ENCODE peak calls at places on chromosomes 4 and X, in nine cellular contexts. One of them, this sample, is unnamed.

GRCh38 chr4:16198271-16198670 is 28.0 kb downstream of the TAPT1 start:
- DNase-seq in spleen: no peak
- DNase-seq in fibroblast of pulmonary artery: no peak
- DNase-seq in dorsolateral prefrontal cortex: no peak
- DNase-seq in activated CD8-positive, alpha-beta T cell treated with anti-CD3 and anti-CD28 coated beads for 36 hours: no peak
- DNase-seq in gastrocnemius medialis: no peak
- DNase-seq in progenitor cell of endocrine pancreas: no peak
- DNase-seq in GM10248: no peak
- DNase-seq in stomach: no peak
- DNase-seq in this sample: no peak

GRCh38 chrX:11724122-11725017 is 33.7 kb upstream of the MSL3 start:
- DNase-seq in progenitor cell of endocrine pancreas: no peak
- DNase-seq in GM10248: peak; percentile 23
- DNase-seq in fibroblast of pulmonary artery: peak; percentile 58
- DNase-seq in dorsolateral prefrontal cortex: no peak
- DNase-seq in stomach: no peak
- DNase-seq in activated CD8-positive, alpha-beta T cell treated with anti-CD3 and anti-CD28 coated beads for 36 hours: peak; percentile 17
- DNase-seq in spleen: no peak
- DNase-seq in gastrocnemius medialis: no peak
- DNase-seq in this sample: no peak

GRCh38 chr4:119627267-119628190 is 1.1 kb downstream of the PDE5A start:
- DNase-seq in gastrocnemius medialis: peak; percentile 20
- DNase-seq in dorsolateral prefrontal cortex: peak; percentile 35
- DNase-seq in GM10248: peak; percentile 84
- DNase-seq in fibroblast of pulmonary artery: peak; percentile 35
- DNase-seq in stomach: peak; percentile 51
- DNase-seq in progenitor cell of endocrine pancreas: peak; percentile 65
- DNase-seq in spleen: peak; percentile 91
- DNase-seq in activated CD8-positive, alpha-beta T cell treated with anti-CD3 and anti-CD28 coated beads for 36 hours: peak; percentile 54
- DNase-seq in this sample: no peak

GRCh38 chr4:139555705-139556070 is 331 bp downstream of the SETD7 start:
- DNase-seq in spleen: no peak
- DNase-seq in fibroblast of pulmonary artery: peak; percentile 52
- DNase-seq in GM10248: no peak
- DNase-seq in stomach: peak; percentile 45
- DNase-seq in dorsolateral prefrontal cortex: no peak
- DNase-seq in activated CD8-positive, alpha-beta T cell treated with anti-CD3 and anti-CD28 coated beads for 36 hours: no peak
- DNase-seq in progenitor cell of endocrine pancreas: peak; percentile 41
- DNase-seq in gastrocnemius medialis: peak; percentile 17
- DNase-seq in this sample: no peak

GRCh38 chrX:42755820-42756219 is 22.1 kb downstream of the PPP1R2C start:
- DNase-seq in dorsolateral prefrontal cortex: no peak
- DNase-seq in spleen: no peak
- DNase-seq in progenitor cell of endocrine pancreas: no peak
- DNase-seq in activated CD8-positive, alpha-beta T cell treated with anti-CD3 and anti-CD28 coated beads for 36 hours: no peak
- DNase-seq in stomach: no peak
- DNase-seq in gastrocnemius medialis: no peak
- DNase-seq in GM10248: no peak
- DNase-seq in fibroblast of pulmonary artery: peak; percentile 67
- DNase-seq in this sample: no peak

GRCh38 chr4:80921441-80921840 is 109.1 kb upstream of the BMP3 start:
- DNase-seq in dorsolateral prefrontal cortex: no peak
- DNase-seq in spleen: no peak
- DNase-seq in GM10248: no peak
- DNase-seq in progenitor cell of endocrine pancreas: no peak
- DNase-seq in gastrocnemius medialis: no peak
- DNase-seq in fibroblast of pulmonary artery: no peak
- DNase-seq in stomach: no peak
- DNase-seq in activated CD8-positive, alpha-beta T cell treated with anti-CD3 and anti-CD28 coated beads for 36 hours: no peak
- DNase-seq in this sample: no peak

GRCh38 chrX:9272166-9272565 is 192.7 kb upstream of the TBL1X start:
- DNase-seq in dorsolateral prefrontal cortex: no peak
- DNase-seq in activated CD8-positive, alpha-beta T cell treated with anti-CD3 and anti-CD28 coated beads for 36 hours: no peak
- DNase-seq in fibroblast of pulmonary artery: peak; percentile 4
- DNase-seq in GM10248: no peak
- DNase-seq in progenitor cell of endocrine pancreas: no peak
- DNase-seq in spleen: no peak
- DNase-seq in gastrocnemius medialis: no peak
- DNase-seq in stomach: no peak
- DNase-seq in this sample: no peak

GRCh38 chr4:75289843-75290616 is 224.2 kb downstream of the RCHY1 start:
- DNase-seq in gastrocnemius medialis: no peak
- DNase-seq in spleen: no peak
- DNase-seq in dorsolateral prefrontal cortex: no peak
- DNase-seq in fibroblast of pulmonary artery: peak; percentile 12
- DNase-seq in activated CD8-positive, alpha-beta T cell treated with anti-CD3 and anti-CD28 coated beads for 36 hours: no peak
- DNase-seq in progenitor cell of endocrine pancreas: no peak
- DNase-seq in GM10248: peak; percentile 18
- DNase-seq in stomach: peak; percentile 26
- DNase-seq in this sample: no peak

GRCh38 chr4:25103423-25103822 is 56.8 kb downstream of the SEPSECS start:
- DNase-seq in stomach: peak; percentile 70
- DNase-seq in dorsolateral prefrontal cortex: no peak
- DNase-seq in GM10248: no peak
- DNase-seq in activated CD8-positive, alpha-beta T cell treated with anti-CD3 and anti-CD28 coated beads for 36 hours: no peak
- DNase-seq in gastrocnemius medialis: no peak
- DNase-seq in spleen: no peak
- DNase-seq in fibroblast of pulmonary artery: peak; percentile 56
- DNase-seq in progenitor cell of endocrine pancreas: no peak
- DNase-seq in this sample: no peak

GRCh38 chr4:81844717-81845116 is 373.0 kb upstream of the RASGEF1B start:
- DNase-seq in stomach: peak; percentile 89
- DNase-seq in spleen: no peak
- DNase-seq in GM10248: peak; percentile 53
- DNase-seq in activated CD8-positive, alpha-beta T cell treated with anti-CD3 and anti-CD28 coated beads for 36 hours: peak; percentile 88
- DNase-seq in progenitor cell of endocrine pancreas: peak; percentile 30
- DNase-seq in gastrocnemius medialis: peak; percentile 17
- DNase-seq in fibroblast of pulmonary artery: peak; percentile 85
- DNase-seq in dorsolateral prefrontal cortex: peak; percentile 69
- DNase-seq in this sample: peak; percentile 52

GRCh38 chrX:117274943-117275342 is 812.2 kb upstream of the CT83 start:
- DNase-seq in fibroblast of pulmonary artery: no peak
- DNase-seq in GM10248: no peak
- DNase-seq in stomach: no peak
- DNase-seq in gastrocnemius medialis: no peak
- DNase-seq in dorsolateral prefrontal cortex: no peak
- DNase-seq in activated CD8-positive, alpha-beta T cell treated with anti-CD3 and anti-CD28 coated beads for 36 hours: no peak
- DNase-seq in progenitor cell of endocrine pancreas: no peak
- DNase-seq in spleen: no peak
- DNase-seq in this sample: no peak

GRCh38 chrX:143648705-143649104 is 12.8 kb upstream of the SLITRK4 start:
- DNase-seq in GM10248: no peak
- DNase-seq in fibroblast of pulmonary artery: no peak
- DNase-seq in progenitor cell of endocrine pancreas: no peak
- DNase-seq in activated CD8-positive, alpha-beta T cell treated with anti-CD3 and anti-CD28 coated beads for 36 hours: no peak
- DNase-seq in dorsolateral prefrontal cortex: no peak
- DNase-seq in gastrocnemius medialis: no peak
- DNase-seq in stomach: no peak
- DNase-seq in spleen: no peak
- DNase-seq in this sample: no peak

GRCh38 chr4:40335508-40335860 is 351 bp downstream of the CHRNA9 start:
- DNase-seq in GM10248: no peak
- DNase-seq in dorsolateral prefrontal cortex: no peak
- DNase-seq in fibroblast of pulmonary artery: peak; percentile 39
- DNase-seq in gastrocnemius medialis: no peak
- DNase-seq in activated CD8-positive, alpha-beta T cell treated with anti-CD3 and anti-CD28 coated beads for 36 hours: no peak
- DNase-seq in stomach: no peak
- DNase-seq in spleen: no peak
- DNase-seq in progenitor cell of endocrine pancreas: no peak
- DNase-seq in this sample: no peak

GRCh38 chrX:134603806-134604700 is 54.2 kb downstream of the PLAC1 start:
- DNase-seq in dorsolateral prefrontal cortex: no peak
- DNase-seq in stomach: no peak
- DNase-seq in GM10248: no peak
- DNase-seq in activated CD8-positive, alpha-beta T cell treated with anti-CD3 and anti-CD28 coated beads for 36 hours: no peak
- DNase-seq in fibroblast of pulmonary artery: peak; percentile 90
- DNase-seq in progenitor cell of endocrine pancreas: no peak
- DNase-seq in spleen: no peak
- DNase-seq in gastrocnemius medialis: peak; percentile 5
- DNase-seq in this sample: no peak

GRCh38 chrX:96650023-96650422 is 34.6 kb upstream of the DIAPH2 start:
- DNase-seq in stomach: no peak
- DNase-seq in fibroblast of pulmonary artery: no peak
- DNase-seq in GM10248: no peak
- DNase-seq in gastrocnemius medialis: no peak
- DNase-seq in progenitor cell of endocrine pancreas: no peak
- DNase-seq in activated CD8-positive, alpha-beta T cell treated with anti-CD3 and anti-CD28 coated beads for 36 hours: no peak
- DNase-seq in spleen: no peak
- DNase-seq in dorsolateral prefrontal cortex: no peak
- DNase-seq in this sample: no peak

GRCh38 chrX:41759817-41760216 is 35.8 kb downstream of the GPR82 start:
- DNase-seq in GM10248: peak; percentile 25
- DNase-seq in dorsolateral prefrontal cortex: no peak
- DNase-seq in progenitor cell of endocrine pancreas: no peak
- DNase-seq in stomach: no peak
- DNase-seq in gastrocnemius medialis: no peak
- DNase-seq in fibroblast of pulmonary artery: peak; percentile 58
- DNase-seq in activated CD8-positive, alpha-beta T cell treated with anti-CD3 and anti-CD28 coated beads for 36 hours: peak; percentile 6
- DNase-seq in spleen: no peak
- DNase-seq in this sample: no peak

GRCh38 chr4:82463221-82463620 is 32.8 kb downstream of the ENOPH1 start:
- DNase-seq in progenitor cell of endocrine pancreas: no peak
- DNase-seq in stomach: no peak
- DNase-seq in GM10248: no peak
- DNase-seq in gastrocnemius medialis: no peak
- DNase-seq in fibroblast of pulmonary artery: no peak
- DNase-seq in activated CD8-positive, alpha-beta T cell treated with anti-CD3 and anti-CD28 coated beads for 36 hours: no peak
- DNase-seq in dorsolateral prefrontal cortex: no peak
- DNase-seq in spleen: no peak
- DNase-seq in this sample: no peak

DNA sequence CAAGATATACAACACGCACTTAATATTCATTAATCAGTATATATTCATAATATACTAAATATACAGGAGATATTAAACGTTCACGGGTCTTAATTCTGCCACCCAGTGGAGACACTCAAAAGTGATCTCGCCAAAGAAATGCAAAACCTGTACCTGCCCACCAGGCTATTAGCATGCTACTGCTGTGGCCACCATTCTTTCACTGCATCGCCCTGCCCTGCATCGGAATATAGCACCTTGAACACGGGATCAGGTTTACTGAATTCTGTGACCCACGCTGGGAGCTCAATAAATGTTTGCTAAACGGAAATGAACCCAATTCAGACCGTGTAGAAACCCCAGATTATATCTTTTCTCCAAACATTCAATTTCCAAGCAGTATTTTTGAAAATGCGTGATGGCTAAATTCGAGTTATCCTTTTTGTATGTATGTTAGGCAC is 840 bp upstream of the CLCN3 start:
- DNase-seq in GM10248: peak; percentile 48
- DNase-seq in activated CD8-positive, alpha-beta T cell treated with anti-CD3 and anti-CD28 coated beads for 36 hours: peak; percentile 67
- DNase-seq in fibroblast of pulmonary artery: peak; percentile 66
- DNase-seq in gastrocnemius medialis: no peak
- DNase-seq in spleen: peak; percentile 80
- DNase-seq in progenitor cell of endocrine pancreas: peak; percentile 20
- DNase-seq in stomach: peak; percentile 67
- DNase-seq in dorsolateral prefrontal cortex: no peak
- DNase-seq in this sample: no peak
- TF ChIP-seq CTCF in GM10248: peak; percentile 44
- TF ChIP-seq CTCF in activated CD8-positive, alpha-beta T cell treated with anti-CD3 and anti-CD28 coated beads for 36 hours: peak; percentile 71
- TF ChIP-seq CTCF in fibroblast of pulmonary artery: peak; percentile 64
- TF ChIP-seq CTCF in gastrocnemius medialis: peak; percentile 46
- TF ChIP-seq CTCF in spleen: peak; percentile 71
- TF ChIP-seq CTCF in progenitor cell of endocrine pancreas: peak; percentile 68
- TF ChIP-seq CTCF in stomach: no peak
- TF ChIP-seq CTCF in dorsolateral prefrontal cortex: peak; percentile 59
- TF ChIP-seq CTCF in this sample: no peak

DNA sequence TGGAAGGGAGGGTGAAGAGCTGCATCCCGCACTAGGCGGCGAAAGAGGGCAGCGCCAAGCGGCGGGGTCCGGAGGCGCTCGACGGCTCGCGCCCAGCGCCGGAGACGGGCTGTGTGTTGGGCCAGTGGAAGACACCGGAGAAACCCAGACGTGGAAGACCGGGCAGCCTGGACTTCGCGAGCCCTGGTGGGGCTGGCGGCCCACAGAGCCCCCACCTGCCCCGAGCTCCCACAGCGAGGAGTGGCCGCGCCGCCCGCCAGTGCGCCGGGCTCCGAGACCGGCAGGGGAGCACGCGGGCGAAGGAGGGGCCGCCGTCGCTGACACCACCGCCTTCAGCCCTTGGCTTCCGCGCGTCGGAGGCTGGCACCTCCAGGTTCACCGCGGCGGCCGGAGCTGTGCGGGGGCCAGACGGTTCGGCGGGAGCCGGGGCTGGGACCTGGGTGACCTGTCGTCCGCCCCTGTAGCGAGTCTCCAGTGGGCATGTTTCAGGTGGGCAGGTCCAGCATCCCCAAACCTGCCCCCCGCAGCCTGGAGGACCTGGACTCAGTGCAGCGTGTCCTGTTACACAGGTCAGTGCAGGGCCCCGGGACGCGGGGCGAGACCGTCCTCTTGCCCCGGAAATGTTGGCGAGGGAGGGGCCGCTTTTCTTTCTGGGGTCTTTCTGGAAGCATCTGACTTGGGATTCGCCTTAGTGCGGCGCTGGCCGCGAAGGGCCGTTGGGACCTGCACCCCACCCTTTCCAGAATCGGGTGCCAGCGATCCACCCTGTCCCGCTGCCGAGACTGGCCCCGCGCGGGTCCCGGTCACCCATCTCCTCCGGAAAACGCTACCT is 9.6 kb upstream of the INTU start:
- DNase-seq in activated CD8-positive, alpha-beta T cell treated with anti-CD3 and anti-CD28 coated beads for 36 hours: peak; percentile 5
- DNase-seq in gastrocnemius medialis: no peak
- DNase-seq in GM10248: no peak
- DNase-seq in fibroblast of pulmonary artery: no peak
- DNase-seq in progenitor cell of endocrine pancreas: peak; percentile 46
- DNase-seq in stomach: no peak
- DNase-seq in spleen: peak; percentile 78
- DNase-seq in dorsolateral prefrontal cortex: peak; percentile 39
- DNase-seq in this sample: no peak
- TF ChIP-seq CTCF in activated CD8-positive, alpha-beta T cell treated with anti-CD3 and anti-CD28 coated beads for 36 hours: no peak
- TF ChIP-seq CTCF in gastrocnemius medialis: no peak
- TF ChIP-seq CTCF in GM10248: no peak
- TF ChIP-seq CTCF in fibroblast of pulmonary artery: peak; percentile 26
- TF ChIP-seq CTCF in progenitor cell of endocrine pancreas: peak; percentile 42
- TF ChIP-seq CTCF in stomach: no peak
- TF ChIP-seq CTCF in spleen: no peak
- TF ChIP-seq CTCF in dorsolateral prefrontal cortex: no peak
- TF ChIP-seq CTCF in this sample: no peak

DNA sequence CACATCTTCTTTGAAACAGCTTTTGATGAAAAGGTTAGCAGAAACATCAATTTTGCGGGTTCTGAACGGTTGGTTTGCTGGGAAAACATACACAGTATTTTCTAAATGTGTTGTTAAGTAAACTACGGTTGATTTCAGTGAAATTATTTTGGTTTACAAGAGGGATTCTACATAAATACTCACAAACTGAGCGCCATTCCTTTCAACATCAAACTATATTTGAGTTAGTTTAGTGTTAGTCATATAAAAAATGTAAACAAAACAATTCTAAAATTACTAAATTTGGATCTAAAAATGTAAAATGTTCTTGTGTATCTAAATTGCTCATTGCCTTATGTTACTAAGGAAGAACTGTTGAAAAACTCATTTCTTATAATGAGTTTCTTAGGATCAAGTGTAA is 425.6 kb downstream of the PCDH18 start:
- DNase-seq in progenitor cell of endocrine pancreas: no peak
- DNase-seq in fibroblast of pulmonary artery: no peak
- DNase-seq in spleen: no peak
- DNase-seq in stomach: no peak
- DNase-seq in gastrocnemius medialis: no peak
- DNase-seq in dorsolateral prefrontal cortex: no peak
- DNase-seq in activated CD8-positive, alpha-beta T cell treated with anti-CD3 and anti-CD28 coated beads for 36 hours: no peak
- DNase-seq in GM10248: no peak
- DNase-seq in this sample: no peak
- TF ChIP-seq CTCF in progenitor cell of endocrine pancreas: no peak
- TF ChIP-seq CTCF in fibroblast of pulmonary artery: no peak
- TF ChIP-seq CTCF in spleen: no peak
- TF ChIP-seq CTCF in stomach: no peak
- TF ChIP-seq CTCF in gastrocnemius medialis: no peak
- TF ChIP-seq CTCF in dorsolateral prefrontal cortex: no peak
- TF ChIP-seq CTCF in activated CD8-positive, alpha-beta T cell treated with anti-CD3 and anti-CD28 coated beads for 36 hours: no peak
- TF ChIP-seq CTCF in GM10248: no peak
- TF ChIP-seq CTCF in this sample: no peak

GRCh38 chrX:120250522-120251271 is at the start of gene ZBTB33:
- DNase-seq in stomach: peak; percentile 88
- DNase-seq in GM10248: peak; percentile 86
- DNase-seq in activated CD8-positive, alpha-beta T cell treated with anti-CD3 and anti-CD28 coated beads for 36 hours: peak; percentile 88
- DNase-seq in progenitor cell of endocrine pancreas: peak; percentile 79
- DNase-seq in gastrocnemius medialis: peak; percentile 80
- DNase-seq in fibroblast of pulmonary artery: peak; percentile 95
- DNase-seq in dorsolateral prefrontal cortex: peak; percentile 83
- DNase-seq in spleen: peak; percentile 96
- DNase-seq in this sample: peak; percentile 36
- TF ChIP-seq CTCF in stomach: no peak
- TF ChIP-seq CTCF in GM10248: peak; percentile 59
- TF ChIP-seq CTCF in activated CD8-positive, alpha-beta T cell treated with anti-CD3 and anti-CD28 coated beads for 36 hours: no peak
- TF ChIP-seq CTCF in progenitor cell of endocrine pancreas: peak; percentile 64
- TF ChIP-seq CTCF in gastrocnemius medialis: peak; percentile 60
- TF ChIP-seq CTCF in fibroblast of pulmonary artery: peak; percentile 43
- TF ChIP-seq CTCF in dorsolateral prefrontal cortex: peak; percentile 77
- TF ChIP-seq CTCF in spleen: peak; percentile 85
- TF ChIP-seq CTCF in this sample: peak; percentile 12